ENCODE peak calls at places on chromosomes 5 and 9, in eight cellular contexts. X, M, Q, B, O, H, A and K are unnamed samples. For H3K4me1 and H3K36me3, the result is how much of the 10 kb centered on the place peaks cover.

GRCh38 chr9:110452227-110452801 is 114.7 kb upstream of the TXNDC8 start:
- DNase-seq in B (no peak), M (no peak), O (peak), X (peak), A (no peak), Q (no peak), H (peak), K (no peak)

GRCh38 chr5:102241809-102242421 is 54.2 kb downstream of the SLCO4C1 start:
- DNase-seq in B (no peak), X (no peak), O (no peak), Q (no peak), M (no peak), H (no peak), A (no peak), K (no peak)

GRCh38 chr5:140145818-140146522 is 20.2 kb downstream of the IGIP start:
- DNase-seq in X (peak), M (peak), B (peak), Q (peak), A (peak), O (peak), H (no peak), K (peak)

GRCh38 chr5:164376840-164377239 is 871.4 kb downstream of the MAT2B start:
- DNase-seq in Q (no peak), M (no peak), X (no peak), O (no peak), H (no peak), A (no peak), B (no peak), K (no peak)

GRCh38 chr5:61599370-61600140 is 267.5 kb downstream of the ZSWIM6 start:
- DNase-seq in B (no peak), O (peak), H (no peak), A (no peak), M (no peak), Q (no peak), X (no peak), K (no peak)

GRCh38 chr5:44245936-44246335 is 143.3 kb downstream of the FGF10 start:
- DNase-seq in M (no peak), B (no peak), Q (no peak), O (no peak), H (no peak), A (no peak), X (no peak), K (no peak)

GRCh38 chr5:134059758-134060495 is 54.6 kb upstream of the TCF7 start:
- DNase-seq in A (no peak), Q (no peak), H (no peak), O (no peak), X (no peak), B (no peak), M (no peak), K (no peak)

GRCh38 chr9:2824564-2824963 is 19.3 kb downstream of the PUM3 start:
- DNase-seq in H (no peak), M (no peak), A (no peak), B (peak), Q (no peak), X (no peak), O (no peak), K (no peak)

GRCh38 chr5:9382511-9382910 is 163.4 kb downstream of the SEMA5A start:
- DNase-seq in B (no peak), O (no peak), H (no peak), X (no peak), Q (no peak), A (no peak), M (no peak), K (no peak)

GRCh38 chr9:98775831-98776441 is 20.4 kb downstream of the ANKS6 start:
- DNase-seq in B (peak), O (peak), X (peak), H (peak), Q (no peak), A (no peak), M (no peak), K (peak)

GRCh38 chr5:158522761-158523160 is 577.0 kb downstream of the EBF1 start:
- DNase-seq in H (no peak), Q (peak), B (no peak), X (no peak), M (no peak), A (no peak), O (peak), K (no peak)

GRCh38 chr5:373710-374602 is 52.4 kb downstream of the AHRR start:
- DNase-seq in Q (peak), A (no peak), M (peak), X (peak), O (peak), B (no peak), H (no peak), K (peak)

GRCh38 chr5:9483779-9484178 is 62.1 kb downstream of the SEMA5A start:
- DNase-seq in Q (no peak), A (no peak), O (no peak), X (no peak), B (no peak), H (no peak), M (no peak), K (no peak)

GRCh38 chr5:108541816-108542215 is 159.9 kb upstream of the FBXL17 start:
- DNase-seq in M (no peak), Q (no peak), O (no peak), X (no peak), A (no peak), H (no peak), B (no peak), K (no peak)

GRCh38 chr5:97131139-97131710 is 11.2 kb downstream of the LIX1 start:
- DNase-seq in X (peak), H (no peak), Q (no peak), B (no peak), O (peak), A (no peak), M (no peak), K (no peak)

GRCh38 chr9:116452227-116452626 is 234.9 kb upstream of the TRIM32 start:
- DNase-seq in M (no peak), B (no peak), X (no peak), A (no peak), Q (no peak), H (no peak), O (no peak), K (no peak)

GRCh38 chr5:153794327-153794726 is 244.4 kb downstream of the FAM114A2 start:
- DNase-seq in A (no peak), M (no peak), B (no peak), X (no peak), H (no peak), Q (no peak), O (no peak), K (no peak)

GRCh38 chr5:54673523-54674225 is 156.1 kb downstream of the SNX18 start:
- DNase-seq in X (no peak), Q (peak), M (peak), O (peak), A (no peak), B (no peak), H (peak), K (peak)

GRCh38 chr5:37375091-37375490 is 4.0 kb upstream of the WDR70 start:
- DNase-seq in Q (no peak), O (no peak), X (peak), A (no peak), M (no peak), H (no peak), B (no peak), K (no peak)

GRCh38 chr9:119836036-119836435 is 466.8 kb upstream of the BRINP1 start:
- DNase-seq in A (no peak), X (no peak), H (no peak), Q (no peak), M (no peak), B (peak), O (no peak), K (no peak)

GRCh38 chr9:123816817-123817472 is 113.0 kb downstream of the DENND1A start:
- DNase-seq in B (peak), Q (no peak), X (no peak), M (no peak), O (no peak), A (no peak), H (no peak), K (no peak)

GRCh38 chr5:72369301-72370079 is 49.3 kb downstream of the PTCD2 start:
- DNase-seq in H (no peak), X (no peak), B (no peak), O (no peak), M (no peak), A (no peak), Q (no peak), K (no peak)

GRCh38 chr5:180692426-180692825 is 43.0 kb upstream of the FLT4 start:
- DNase-seq in B (no peak), O (no peak), H (no peak), Q (no peak), A (no peak), X (no peak), M (no peak), K (no peak)

GRCh38 chr9:14281136-14281795 is 32.7 kb downstream of the NFIB start:
- DNase-seq in X (no peak), A (no peak), H (no peak), B (no peak), M (no peak), Q (no peak), O (no peak), K (no peak)

GRCh38 chr5:148776780-148777179 is 49.6 kb upstream of the ADRB2 start:
- DNase-seq in M (no peak), X (peak), Q (no peak), O (peak), H (no peak), B (peak), A (no peak), K (no peak)

GRCh38 chr9:79665926-79666325 is 94.2 kb downstream of the TLE4 start:
- DNase-seq in B (no peak), M (no peak), H (no peak), A (no peak), O (no peak), Q (no peak), X (peak), K (no peak)

GRCh38 chr5:68368686-68369359 is 153.3 kb downstream of the PIK3R1 start:
- DNase-seq in A (no peak), H (no peak), X (peak), O (no peak), M (no peak), Q (no peak), B (no peak), K (no peak)

GRCh38 chr5:168076561-168076991 is 214.9 kb upstream of the WWC1 start:
- DNase-seq in B (peak), M (no peak), Q (peak), H (no peak), O (peak), X (no peak), A (no peak), K (no peak)

GRCh38 chr9:132182609-132183073 is 20.8 kb downstream of the NTNG2 start:
- DNase-seq in H (no peak), A (no peak), X (no peak), M (no peak), O (peak), B (peak), Q (no peak), K (no peak)

GRCh38 chr9:96491079-96491879 is 41.3 kb downstream of the HABP4 start:
- DNase-seq in H (no peak), A (no peak), M (no peak), O (peak), B (no peak), X (no peak), Q (no peak), K (no peak)

GRCh38 chr5:173515526-173515925 is 100.9 kb downstream of the BOD1 start:
- DNase-seq in H (no peak), A (no peak), X (peak), B (no peak), O (peak), M (no peak), Q (no peak), K (no peak)

GRCh38 chr5:39623291-39623865 is 198.6 kb upstream of the DAB2 start:
- DNase-seq in O (no peak), B (no peak), H (no peak), X (no peak), M (no peak), A (no peak), Q (no peak), K (no peak)

DNA sequence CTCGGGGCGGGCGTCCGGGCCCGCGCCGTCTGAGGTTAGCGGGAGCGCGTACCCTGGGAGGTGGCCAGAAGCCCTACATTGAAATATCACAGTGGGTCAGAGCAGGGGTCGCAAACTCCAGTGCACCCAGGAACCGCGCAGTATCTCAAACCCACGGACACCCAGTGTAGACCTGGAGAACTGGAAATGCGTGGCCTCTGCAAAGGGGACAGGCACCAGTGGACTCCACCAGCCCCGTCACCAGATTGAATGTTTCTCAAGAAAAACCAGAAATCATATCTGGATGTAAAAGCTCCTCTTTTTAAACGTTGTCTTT is 117.6 kb upstream of the SMIM23 start:
- DNase-seq in X (no peak), H (no peak), B (no peak), Q (no peak), M (no peak), O (no peak), A (no peak), K (no peak)
- H3K4me3 ChIP-seq in X (no peak), H (no peak), B (no peak), Q (peak), M (no peak), O (no peak), A (no peak), K (no peak)

DNA sequence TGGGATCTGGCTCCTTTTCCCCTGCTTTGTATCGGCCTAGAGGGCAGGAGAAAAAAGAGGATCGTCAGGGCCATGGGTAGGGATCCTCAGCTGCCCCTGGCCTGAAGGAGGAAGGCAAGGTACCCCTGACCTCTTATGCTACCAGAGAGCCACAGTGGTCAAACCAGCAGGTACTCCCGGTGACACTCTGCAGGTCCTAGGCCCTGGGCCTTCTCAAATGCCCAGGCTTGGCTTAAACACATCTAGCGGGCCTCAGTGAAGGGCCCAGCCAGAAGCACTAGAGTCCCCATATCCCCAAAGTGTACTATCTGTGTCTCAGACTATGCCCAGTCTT is 3.5 kb downstream of the IRF1 start:
- DNase-seq in A (no peak), H (no peak), Q (no peak), B (no peak), M (no peak), O (no peak), X (no peak), K (peak)
- H3K4me1 ChIP-seq in A (half or more), H (under half), Q (under half), B (under half), M (under half), O (under half), X (under half), K (half or more)

GRCh38 chr5:10688651-10689171 is 72.3 kb downstream of the DAP start:
- DNase-seq in H (no peak), B (no peak), M (no peak), O (no peak), Q (no peak), X (no peak), A (no peak), K (no peak)

GRCh38 chr5:10689391-10690081 is 71.5 kb downstream of the DAP start:
- DNase-seq in H (peak), A (no peak), B (peak), M (no peak), X (no peak), O (peak), Q (no peak), K (no peak)

GRCh38 chr5:10690460-10690859 is 70.6 kb downstream of the DAP start:
- DNase-seq in O (no peak), X (no peak), H (no peak), Q (no peak), M (no peak), B (no peak), A (no peak), K (no peak)

GRCh38 chr5:10695055-10695649 is 65.9 kb downstream of the DAP start:
- DNase-seq in M (peak), A (no peak), O (peak), B (peak), X (peak), H (peak), Q (peak), K (peak)

GRCh38 chr5:10691826-10692785 is 68.9 kb downstream of the DAP start:
- DNase-seq in M (no peak), B (peak), O (peak), H (no peak), A (no peak), X (no peak), Q (no peak), K (no peak)
- H3K36me3 ChIP-seq in M (under half), B (under half), O (under half), H (under half), A (under half), X (under half), Q (under half), K (under half)

GRCh38 chr9:71097696-71098095 is 23.7 kb downstream of the TRPM3 start:
- DNase-seq in M (no peak), Q (no peak), B (no peak), X (no peak), A (no peak), H (no peak), O (no peak), K (no peak)
- H3K4me3 ChIP-seq in M (no peak), Q (no peak), B (no peak), X (no peak), A (no peak), H (no peak), O (no peak), K (no peak)

DNA sequence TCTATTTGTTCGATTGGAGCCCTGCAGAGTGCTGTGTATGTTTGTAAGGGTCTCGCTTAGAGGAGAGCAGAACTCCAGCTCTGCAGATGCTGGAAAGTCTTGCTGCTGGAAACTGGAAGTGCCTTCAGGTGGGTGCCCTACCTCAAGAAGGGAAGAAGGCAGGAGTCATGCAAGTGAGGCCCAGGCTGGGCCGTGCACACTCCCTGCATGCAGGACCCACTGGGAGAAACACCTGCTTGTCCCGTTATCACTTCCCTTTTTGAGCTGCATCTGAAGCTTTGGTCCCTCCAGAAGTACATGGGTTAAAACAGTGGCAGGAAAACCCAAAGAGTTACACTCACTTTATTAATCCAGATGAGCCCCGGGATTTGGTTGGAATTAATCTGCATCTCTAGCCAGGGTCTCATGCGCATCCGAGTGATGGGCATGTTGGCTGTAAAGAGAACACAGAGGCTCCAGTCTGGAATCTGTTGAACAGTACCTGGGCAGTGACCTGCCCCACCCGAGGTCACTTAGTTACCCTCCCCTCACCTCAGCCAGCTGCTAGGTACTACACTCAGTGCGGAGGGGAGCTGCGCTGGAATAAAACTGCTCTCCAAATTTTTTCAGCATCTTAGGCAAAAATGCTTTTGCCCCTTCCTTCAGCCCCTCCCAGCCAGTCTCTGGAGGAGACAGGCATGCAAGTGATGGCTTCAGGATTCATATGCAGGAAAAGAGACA is 1.4 kb downstream of the IRF1 start:
- DNase-seq in H (peak), B (no peak), O (no peak), A (peak), X (no peak), Q (no peak), M (no peak), K (peak)
- H3K4me1 ChIP-seq in H (under half), B (under half), O (under half), A (half or more), X (under half), Q (under half), M (under half), K (under half)

GRCh38 chr9:33270146-33270545 is 5.3 kb downstream of the CHMP5 start:
- DNase-seq in M (no peak), B (no peak), H (no peak), A (no peak), Q (no peak), O (no peak), X (no peak), K (no peak)

GRCh38 chr9:33277484-33277883 is 12.6 kb downstream of the CHMP5 start:
- DNase-seq in H (no peak), O (no peak), M (no peak), B (no peak), X (no peak), Q (no peak), A (no peak), K (peak)

GRCh38 chr9:33272061-33272460 is 7.2 kb downstream of the CHMP5 start:
- DNase-seq in A (no peak), O (no peak), Q (no peak), B (no peak), M (no peak), X (no peak), H (no peak), K (no peak)

GRCh38 chr9:33273266-33273971 is 8.6 kb downstream of the CHMP5 start:
- DNase-seq in X (no peak), M (no peak), B (no peak), O (no peak), H (no peak), Q (no peak), A (no peak), K (no peak)

GRCh38 chr9:33273972-33274328 is 9.1 kb downstream of the CHMP5 start:
- DNase-seq in M (no peak), Q (no peak), H (no peak), B (no peak), O (no peak), A (no peak), X (no peak), K (no peak)
- H3K36me3 ChIP-seq in M (under half), Q (half or more), H (half or more), B (under half), O (half or more), A (under half), X (under half), K (half or more)

GRCh38 chr5:95954716-95955115 is 6.9 kb downstream of the ELL2 start:
- DNase-seq in Q (no peak), M (no peak), O (no peak), H (no peak), A (no peak), B (no peak), X (no peak), K (no peak)
- H3K4me3 ChIP-seq in Q (no peak), M (no peak), O (no peak), H (no peak), A (no peak), B (no peak), X (no peak), K (no peak)

GRCh38 chr9:134208981-134209725 is 44.8 kb upstream of the RNU6ATAC start:
- DNase-seq in O (no peak), B (no peak), X (no peak), Q (peak), H (no peak), M (peak), A (no peak), K (no peak)
- H3K4me1 ChIP-seq in O (under half), B (under half), X (under half), Q (under half), H (under half), M (under half), A (under half), K (half or more)

GRCh38 chr9:37999501-38000189 is 69.4 kb downstream of the SHB start:
- DNase-seq in H (no peak), Q (no peak), O (no peak), M (no peak), A (no peak), B (no peak), X (peak), K (no peak)
- H3K36me3 ChIP-seq in H (under half), Q (under half), O (under half), M (under half), A (under half), B (under half), X (under half), K (under half)